ENCODE peak calls at places on chromosome 1, in four cellular contexts. Q, C, B and T are unnamed samples. For H3K4me1, the result is how much of the 10 kb centered on the place peaks cover.

GRCh38 chr1:226626577-226626956 is 78.0 kb downstream of the STUM start:
- DNase-seq in Q (peak), C (peak), B (peak), T (peak)

GRCh38 chr1:30405631-30406212 is 317.7 kb downstream of the MATN1 start:
- DNase-seq in Q (peak), C (no peak), B (no peak), T (no peak)

GRCh38 chr1:86499987-86500593 is 31.4 kb downstream of the CLCA1 start:
- DNase-seq in Q (no peak), C (peak), B (no peak), T (no peak)

GRCh38 chr1:68372487-68372886 is 77.3 kb downstream of the RPE65 start:
- DNase-seq in Q (no peak), C (peak), B (no peak), T (no peak)

GRCh38 chr1:48741380-48741779 is 35.3 kb downstream of the BEND5 start:
- DNase-seq in Q (no peak), C (no peak), B (no peak), T (no peak)

GRCh38 chr1:230268371-230269170 is 157.6 kb downstream of the PGBD5 start:
- DNase-seq in Q (no peak), C (peak), B (no peak), T (no peak)

GRCh38 chr1:9689971-9690381 is 38.4 kb downstream of the PIK3CD start:
- DNase-seq in Q (peak), C (peak), B (peak), T (no peak)

GRCh38 chr1:97936976-97937375 is 16.1 kb upstream of the DPYD start:
- DNase-seq in Q (no peak), C (no peak), B (no peak), T (no peak)

GRCh38 chr1:184513966-184514365 is 127.1 kb downstream of the C1orf21 start:
- DNase-seq in Q (no peak), C (no peak), B (no peak), T (no peak)

GRCh38 chr1:232127190-232127589 is 500.6 kb downstream of the DISC1 start:
- DNase-seq in Q (no peak), C (no peak), B (no peak), T (no peak)

GRCh38 chr1:193905288-193906085 is 719.1 kb upstream of the B3GALT2 start:
- DNase-seq in Q (no peak), C (no peak), B (no peak), T (no peak)

GRCh38 chr1:153954826-153955225 is 3.6 kb downstream of the CRTC2 start:
- DNase-seq in Q (no peak), C (no peak), B (no peak), T (no peak)

GRCh38 chr1:22154626-22155025 is 11.7 kb upstream of the WNT4 start:
- DNase-seq in Q (no peak), C (no peak), B (no peak), T (no peak)

GRCh38 chr1:112251766-112252506 is 144.1 kb upstream of the CTTNBP2NL start:
- DNase-seq in Q (no peak), C (no peak), B (no peak), T (no peak)

GRCh38 chr1:229148743-229149142 is 122.2 kb upstream of the RAB4A start:
- DNase-seq in Q (no peak), C (no peak), B (no peak), T (no peak)

GRCh38 chr1:38183747-38184146 is 137.2 kb upstream of the POU3F1 start:
- DNase-seq in Q (no peak), C (no peak), B (no peak), T (no peak)

GRCh38 chr1:6614953-6615785 is 1.6 kb downstream of the PHF13 start:
- DNase-seq in Q (no peak), C (peak), B (no peak), T (no peak)

GRCh38 chr1:62433861-62434611 is 2.8 kb upstream of the USP1 start:
- DNase-seq in Q (no peak), C (no peak), B (no peak), T (no peak)

GRCh38 chr1:246301553-246302250 is 205.4 kb downstream of the SMYD3 start:
- DNase-seq in Q (no peak), C (no peak), B (no peak), T (no peak)

GRCh38 chr1:212531796-212532195 is 76.8 kb upstream of the ATF3 start:
- DNase-seq in Q (no peak), C (no peak), B (no peak), T (no peak)

GRCh38 chr1:119731060-119731459 is 19.3 kb downstream of the PHGDH start:
- DNase-seq in Q (no peak), C (no peak), B (no peak), T (no peak)

GRCh38 chr1:29754608-29755375 is 518.5 kb downstream of the PTPRU start:
- DNase-seq in Q (no peak), C (no peak), B (no peak), T (no peak)

GRCh38 chr1:25771246-25772114 is 28.5 kb upstream of the SELENON start:
- DNase-seq in Q (peak), C (peak), B (peak), T (no peak)

GRCh38 chr1:25772164-25772563 is 27.8 kb upstream of the SELENON start:
- DNase-seq in Q (no peak), C (no peak), B (peak), T (no peak)

GRCh38 chr1:25769625-25770024 is 30.4 kb upstream of the SELENON start:
- DNase-seq in Q (no peak), C (no peak), B (no peak), T (no peak)

GRCh38 chr1:25768999-25769398 is 31.0 kb upstream of the SELENON start:
- DNase-seq in Q (no peak), C (no peak), B (no peak), T (no peak)

DNA sequence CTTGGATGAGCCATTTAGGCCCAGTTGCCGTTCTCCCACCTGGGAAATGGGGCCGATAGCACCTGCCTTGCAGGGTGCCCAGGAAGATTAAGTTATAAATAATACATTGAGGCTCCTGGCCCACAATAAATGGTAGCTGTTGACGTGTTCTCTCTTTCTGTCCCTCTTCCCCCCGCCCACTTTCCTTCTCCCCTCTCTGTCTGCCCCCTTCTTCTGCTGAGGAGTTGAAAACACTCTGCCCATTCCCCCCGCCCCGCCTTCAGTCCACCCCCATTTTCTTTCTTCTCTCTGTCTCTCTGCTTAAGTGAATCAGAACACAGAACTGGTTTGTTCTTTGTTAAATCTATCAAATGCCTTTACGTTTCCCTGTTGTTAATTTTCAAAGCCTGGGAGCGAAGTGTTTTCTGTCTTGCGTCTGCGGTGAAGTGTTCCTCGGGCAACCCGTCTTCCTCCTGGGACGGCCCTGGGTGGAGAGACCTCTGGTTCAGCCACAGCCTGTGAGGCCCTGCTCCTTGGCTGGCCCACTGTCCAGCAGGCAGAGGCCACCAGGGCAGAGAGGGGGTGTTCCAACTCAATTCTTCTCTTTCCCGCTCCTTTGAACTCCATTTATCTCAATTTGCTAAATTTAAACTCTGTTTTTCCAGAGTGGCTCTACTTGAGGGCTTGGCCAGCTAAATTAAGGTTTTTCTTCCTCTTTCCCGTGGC is 29.3 kb upstream of the SELENON start:
- DNase-seq in Q (no peak), C (no peak), B (no peak), T (no peak)
- H3K4me1 ChIP-seq in Q (half or more), C (under half), B (half or more), T (under half)

GRCh38 chr1:64962447-64962846 is 3.9 kb downstream of the JAK1 start:
- DNase-seq in Q (no peak), C (no peak), B (no peak), T (no peak)
- H3K4me1 ChIP-seq in Q (half or more), C (under half), B (under half), T (under half)

DNA sequence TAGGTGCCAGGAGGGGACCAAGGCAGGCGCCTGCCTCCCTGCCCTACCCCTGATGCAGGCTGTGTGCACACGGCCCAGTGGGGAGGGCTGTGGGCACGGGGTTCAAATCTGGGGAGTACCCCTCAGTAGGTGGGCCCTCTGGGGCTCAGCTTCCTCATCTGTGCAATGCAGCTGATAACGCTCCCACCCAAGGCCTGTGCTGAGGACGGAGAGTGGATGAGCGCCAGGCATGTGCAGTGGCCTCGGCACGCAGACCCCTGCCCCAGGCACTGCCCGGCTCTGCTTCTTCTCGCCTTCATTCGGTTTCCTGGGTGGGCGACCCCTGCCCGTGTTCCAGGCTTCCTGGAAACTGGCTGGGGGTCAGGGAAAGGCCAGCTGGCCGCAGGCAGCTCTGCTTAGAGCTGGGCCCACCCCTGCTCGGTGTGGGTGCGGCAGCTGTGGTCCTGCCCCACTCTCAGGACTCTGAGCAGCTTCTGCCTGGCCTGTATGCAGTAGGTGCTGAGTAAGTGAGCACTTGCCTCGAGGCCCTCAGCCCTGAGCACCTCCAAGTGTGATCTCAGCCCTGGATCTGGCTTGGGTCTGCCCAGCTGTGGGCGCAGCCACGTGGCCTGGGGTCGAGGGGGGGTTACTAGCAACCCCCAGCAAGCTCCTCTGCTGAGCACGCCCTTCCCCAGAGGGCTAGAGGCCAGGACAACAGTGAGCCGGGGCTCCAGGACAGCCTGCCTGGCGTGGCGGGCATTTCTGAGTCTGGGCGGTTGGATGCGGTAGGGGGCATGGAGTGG is 11.9 kb upstream of the TNFRSF14 start:
- DNase-seq in Q (no peak), C (no peak), B (no peak), T (no peak)
- H3K4me1 ChIP-seq in Q (half or more), C (under half), B (under half), T (under half)

DNA sequence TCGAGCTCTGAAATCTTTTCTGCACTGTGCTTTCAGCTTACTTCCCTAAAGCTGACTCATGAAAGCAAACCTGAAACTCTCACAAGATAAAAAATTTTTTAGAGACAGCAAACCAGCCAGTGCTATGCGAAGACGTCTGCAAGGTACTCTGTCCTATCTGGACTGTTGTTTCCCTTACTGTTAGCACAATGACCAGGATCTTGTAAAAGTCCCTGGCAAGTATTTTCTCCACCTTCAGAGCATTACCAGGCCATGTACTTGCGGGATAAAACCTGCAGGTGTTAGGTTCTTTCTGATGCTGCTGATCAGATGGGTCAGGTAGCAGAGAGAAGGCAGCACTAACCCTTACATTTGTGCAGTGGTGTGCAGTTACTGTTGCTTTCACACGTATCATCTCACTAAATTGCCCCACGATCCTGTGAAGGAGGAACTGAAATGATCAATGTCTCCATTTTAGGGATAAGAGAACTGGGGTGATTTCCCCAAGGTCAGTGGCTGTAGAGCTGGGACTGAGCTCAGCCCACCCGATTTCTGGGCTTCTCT is 56.6 kb downstream of the PLXNA2 start:
- DNase-seq in Q (no peak), C (no peak), B (no peak), T (no peak)
- H3K4me1 ChIP-seq in Q (half or more), C (under half), B (under half), T (under half)

DNA sequence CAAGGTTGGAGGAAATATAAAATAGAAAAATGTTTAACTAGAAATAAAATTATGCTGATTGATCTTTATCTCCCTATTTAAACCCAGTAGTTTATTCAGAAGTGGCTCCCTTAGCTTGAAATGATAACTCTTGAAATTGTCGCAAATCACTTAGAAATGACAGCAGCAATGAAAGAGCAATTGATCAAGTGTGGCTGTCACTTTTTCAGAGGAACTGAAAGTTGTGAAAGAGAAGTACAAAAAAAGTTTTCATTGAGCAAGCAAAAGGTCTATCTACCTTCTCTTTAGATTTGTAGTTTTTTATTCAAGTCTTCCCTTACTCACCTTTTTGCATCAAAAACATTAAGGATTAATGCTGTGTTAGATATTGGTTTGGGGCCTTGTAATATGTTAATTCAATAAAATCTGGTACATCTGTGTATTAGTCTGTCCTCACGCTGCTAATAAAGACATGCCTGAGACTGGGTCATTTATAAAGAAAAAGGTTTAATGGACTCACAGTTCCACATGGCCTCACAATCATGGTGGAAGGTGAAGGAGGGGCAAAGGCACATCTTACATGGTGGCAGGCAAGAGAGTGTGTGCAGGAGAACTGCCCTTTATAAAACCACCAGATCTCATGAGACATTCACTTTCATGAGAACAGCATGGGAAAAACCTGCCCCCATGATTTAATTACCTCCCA is 48.3 kb downstream of the LRRC8C start:
- DNase-seq in Q (no peak), C (no peak), B (no peak), T (no peak)
- H3K4me1 ChIP-seq in Q (under half), C (under half), B (under half), T (under half)

DNA sequence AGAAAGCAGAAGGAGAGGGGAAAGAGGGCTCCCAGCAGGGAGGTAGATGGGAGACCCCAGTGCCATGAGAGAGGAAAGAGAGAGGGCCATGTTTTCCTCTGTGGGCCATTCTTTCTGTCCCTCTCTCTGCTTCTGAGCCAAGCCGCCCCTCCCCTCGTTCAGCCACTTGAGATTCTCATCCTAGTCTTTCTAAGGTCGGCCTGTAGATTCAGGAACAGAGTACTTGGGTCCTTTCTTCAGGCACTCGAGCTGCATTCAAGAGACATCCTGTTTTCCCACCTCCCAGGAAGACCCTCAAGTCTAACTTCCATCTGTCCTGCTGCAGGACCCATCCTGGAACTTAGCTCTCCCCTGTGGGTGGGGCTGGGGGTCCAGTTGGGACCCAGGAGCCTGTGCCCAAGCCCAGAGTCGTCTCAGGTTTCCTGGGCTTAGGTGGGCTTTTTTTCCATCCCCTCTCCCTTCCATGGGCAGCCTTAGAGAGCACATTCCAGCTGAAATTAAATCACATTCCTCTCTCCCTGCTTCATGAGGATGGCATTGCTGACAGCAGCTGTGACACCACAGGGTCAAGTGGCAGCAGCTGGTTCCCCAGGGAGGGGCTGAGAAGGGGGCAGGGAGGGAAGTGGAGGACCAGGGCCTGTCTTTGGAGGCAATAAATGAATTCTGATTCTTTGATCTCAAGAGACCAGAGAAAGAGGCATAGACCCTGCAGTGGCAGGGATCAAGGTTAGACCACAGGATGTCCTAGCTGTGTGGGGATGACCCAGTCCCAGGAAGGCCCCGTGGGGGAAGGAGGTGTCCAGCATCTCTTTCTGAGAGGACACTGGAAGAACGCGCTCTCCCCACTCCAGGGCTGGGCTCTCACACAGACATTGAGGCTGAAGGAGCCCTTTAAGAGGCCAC is 12.9 kb downstream of the NES start:
- DNase-seq in Q (no peak), C (peak), B (no peak), T (no peak)
- H3K4me1 ChIP-seq in Q (half or more), C (half or more), B (under half), T (half or more)

DNA sequence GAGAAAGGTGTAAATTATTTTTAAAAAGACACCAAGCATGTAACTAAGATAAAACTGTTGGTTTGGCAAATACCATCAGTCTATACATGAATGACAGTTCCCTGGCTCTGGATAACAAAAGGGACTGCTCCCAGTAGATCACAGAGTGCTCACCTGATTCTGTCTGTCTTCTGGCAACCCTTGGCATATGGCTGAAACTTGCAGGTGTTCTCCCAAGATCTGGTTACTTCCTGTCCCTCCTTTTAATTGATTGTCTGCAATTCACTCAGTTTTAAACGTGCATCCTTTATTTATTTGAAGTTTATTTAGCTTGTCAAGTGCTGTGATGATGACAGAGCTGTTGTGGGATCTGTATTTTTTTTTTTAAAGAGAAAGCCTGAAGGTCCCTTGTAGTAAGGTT is 3.4 kb downstream of the KCNA3 start:
- DNase-seq in Q (no peak), C (no peak), B (no peak), T (no peak)
- H3K4me1 ChIP-seq in Q (under half), C (under half), B (under half), T (under half)

GRCh38 chr1:191163621-191164020 is 686.0 kb upstream of the BRINP3 start:
- DNase-seq in Q (no peak), C (no peak), B (no peak), T (no peak)
- H3K4me1 ChIP-seq in Q (under half), C (under half), B (under half), T (under half)